ENCODE peak calls at places on chromosomes 11 and 22, in seven cellular contexts. U is fibroblast of villous mesenchyme, Q is SK-N-SH, T is fibroblast of mammary gland, K is body of pancreas, J is colonic mucosa, Y is mucosa of descending colon. P is an unnamed sample.

GRCh38 chr11:114233755-114234154 is 62.4 kb upstream of the NNMT start:
- DNase-seq in T (peak), K (no peak), J (no peak), Y (no peak), Q (no peak), U (peak), P (peak)

GRCh38 chr11:57354699-57355098 is 16.5 kb downstream of the P2RX3 start:
- DNase-seq in K (no peak), U (no peak), T (no peak), Y (no peak), J (no peak), Q (no peak), P (no peak)

GRCh38 chr11:69949327-69949726 is 128.8 kb upstream of the ANO1 start:
- DNase-seq in J (no peak), K (peak), U (peak), Y (no peak), Q (no peak), T (peak), P (peak)

GRCh38 chr11:29129850-29130249 is 887.0 kb downstream of the KCNA4 start:
- DNase-seq in Y (no peak), Q (no peak), J (no peak), U (peak), K (no peak), T (peak), P (peak)

GRCh38 chr11:113189909-113190667 is 124.3 kb upstream of the TTC12 start:
- DNase-seq in Q (no peak), U (peak), T (peak), J (no peak), Y (no peak), K (no peak), P (peak)

GRCh38 chr11:117097567-117098268 is 510 bp downstream of the SIK3 start:
- DNase-seq in T (no peak), Q (peak), K (peak), U (peak), Y (peak), J (peak), P (peak)

GRCh38 chr22:41994506-41994905 is 4.1 kb upstream of the WBP2NL start:
- DNase-seq in K (no peak), Q (no peak), T (no peak), Y (no peak), U (no peak), J (no peak), P (no peak)

GRCh38 chr11:86802601-86803051 is 2.3 kb downstream of the PRSS23 start:
- DNase-seq in U (peak), T (peak), Q (peak), K (peak), J (no peak), Y (peak), P (peak)

GRCh38 chr11:73193251-73194033 is 24.6 kb upstream of the P2RY2 start:
- DNase-seq in T (no peak), K (no peak), U (no peak), Y (no peak), Q (no peak), J (no peak), P (no peak)

GRCh38 chr22:49372111-49372529 is 455.6 kb downstream of the BRD1 start:
- DNase-seq in Y (no peak), Q (no peak), K (no peak), U (no peak), J (peak), T (no peak), P (no peak)

GRCh38 chr22:49930596-49931412 is 12.4 kb downstream of the CRELD2 start:
- DNase-seq in U (peak), T (peak), J (peak), K (peak), Y (peak), Q (peak), P (peak)

GRCh38 chr11:7621090-7621489 is 52.2 kb downstream of the CYB5R2 start:
- DNase-seq in U (no peak), J (no peak), K (no peak), Y (no peak), Q (no peak), T (no peak), P (no peak)

GRCh38 chr22:40024201-40025061 is 29.7 kb downstream of the FAM83F start:
- DNase-seq in J (peak), Y (peak), K (peak), Q (peak), T (peak), U (peak), P (peak)

GRCh38 chr11:75013051-75013450 is 24.3 kb downstream of the NEU3 start:
- DNase-seq in Y (no peak), Q (no peak), J (no peak), K (no peak), U (peak), T (peak), P (peak)

GRCh38 chr11:18144243-18144642 is 11.9 kb downstream of the MRGPRX3 start:
- DNase-seq in J (no peak), Q (no peak), K (no peak), U (no peak), T (peak), Y (no peak), P (peak)

GRCh38 chr11:47524200-47524874 is 28.6 kb downstream of the CELF1 start:
- DNase-seq in T (peak), U (no peak), K (peak), Y (no peak), J (no peak), Q (peak), P (peak)

GRCh38 chr11:95884364-95884763 is 39.5 kb downstream of the MTMR2 start:
- DNase-seq in K (no peak), T (peak), Q (no peak), Y (no peak), U (peak), J (no peak), P (peak)

GRCh38 chr11:1281974-1282365 is 27.5 kb downstream of the TOLLIP start:
- DNase-seq in U (no peak), Q (no peak), J (no peak), Y (no peak), K (no peak), T (no peak), P (no peak)

GRCh38 chr11:122101625-122102291 is 14.3 kb downstream of the BLID start:
- DNase-seq in U (peak), T (peak), Q (peak), Y (peak), K (peak), J (peak), P (peak)

GRCh38 chr11:134737563-134738510 is 325.8 kb upstream of the B3GAT1 start:
- DNase-seq in J (no peak), K (no peak), Y (no peak), U (no peak), Q (no peak), T (no peak), P (no peak)

GRCh38 chr11:65096926-65097325 is 912 bp downstream of the VPS51 start:
- DNase-seq in Q (no peak), T (no peak), J (no peak), U (no peak), K (no peak), Y (no peak), P (no peak)

GRCh38 chr11:65425971-65426838 is 3.6 kb downstream of the NEAT1 start:
- DNase-seq in J (no peak), K (peak), Q (no peak), U (peak), T (peak), Y (peak), P (peak)

GRCh38 chr22:50209893-50210292 is 9.1 kb downstream of the SELENOO start:
- DNase-seq in Q (peak), U (peak), Y (peak), K (peak), J (peak), T (peak), P (peak)

GRCh38 chr22:19499880-19500242 is 20.1 kb downstream of the CDC45 start:
- DNase-seq in J (no peak), Q (no peak), T (no peak), Y (no peak), K (no peak), U (no peak), P (no peak)

GRCh38 chr11:69840371-69841169 is 21.4 kb upstream of the FGF3 start:
- DNase-seq in Y (no peak), J (no peak), K (peak), U (no peak), T (no peak), Q (no peak), P (no peak)

GRCh38 chr11:103491777-103492176 is 382.6 kb downstream of the DYNC2H1 start:
- DNase-seq in J (no peak), K (no peak), T (no peak), Q (no peak), U (no peak), Y (no peak), P (no peak)

GRCh38 chr22:40855960-40856512 is 403 bp downstream of the ST13 start:
- DNase-seq in Q (peak), K (peak), T (peak), J (peak), Y (no peak), U (peak), P (peak)

GRCh38 chr22:25953276-25953675 is 211.3 kb downstream of the MYO18B start:
- DNase-seq in T (no peak), K (no peak), J (no peak), U (no peak), Q (no peak), Y (no peak), P (no peak)

GRCh38 chr11:11427185-11427944 is 74.3 kb upstream of the CSNK2A3 start:
- DNase-seq in T (no peak), K (no peak), Y (no peak), J (no peak), Q (no peak), U (no peak), P (no peak)

GRCh38 chr11:126514061-126514713 is 158.7 kb downstream of the ST3GAL4 start:
- DNase-seq in J (no peak), Q (peak), K (no peak), Y (no peak), U (no peak), T (peak), P (peak)

GRCh38 chr11:125082611-125083311 is 19.7 kb downstream of the SLC37A2 start:
- DNase-seq in T (peak), U (peak), J (no peak), Y (no peak), Q (peak), K (no peak), P (peak)

GRCh38 chr11:65505434-65506315 is 6.8 kb downstream of the MALAT1 start:
- DNase-seq in J (peak), K (peak), Y (peak), T (peak), Q (no peak), U (peak), P (peak)

GRCh38 chr11:119683783-119684182 is 45.2 kb downstream of the NECTIN1 start:
- DNase-seq in J (no peak), Q (no peak), Y (no peak), T (no peak), K (peak), U (no peak), P (no peak)

GRCh38 chr22:50521710-50522109 is 3.7 kb downstream of the SCO2 start:
- DNase-seq in K (no peak), Q (no peak), U (no peak), Y (no peak), T (no peak), J (no peak), P (no peak)

GRCh38 chr11:2097356-2097997 is 41.7 kb downstream of the IGF2 start:
- DNase-seq in Y (peak), Q (no peak), U (peak), J (peak), T (peak), K (peak), P (peak)

GRCh38 chr11:34749666-34750659 is 129.1 kb downstream of the EHF start:
- DNase-seq in K (peak), T (peak), U (peak), Y (no peak), Q (no peak), J (no peak), P (peak)

GRCh38 chr11:86511086-86511551 is 136.4 kb downstream of the CCDC81 start:
- DNase-seq in Y (no peak), K (no peak), T (peak), U (peak), Q (no peak), J (peak), P (peak)

GRCh38 chr22:30290679-30291333 is 1.5 kb upstream of the CASTOR1 start:
- DNase-seq in K (peak), Y (no peak), U (peak), T (peak), J (peak), Q (peak), P (peak)

GRCh38 chr22:30289126-30289979 is at the start of gene CASTOR1:
- DNase-seq in K (peak), Y (peak), J (peak), Q (peak), U (peak), T (peak), P (peak)

GRCh38 chr22:30288414-30289125 is 735 bp downstream of the CASTOR1 start:
- DNase-seq in J (no peak), Q (no peak), T (no peak), Y (no peak), U (no peak), K (no peak), P (no peak)

GRCh38 chr22:30290318-30290678 is 993 bp upstream of the CASTOR1 start:
- DNase-seq in Q (no peak), Y (no peak), U (no peak), T (no peak), J (no peak), K (no peak), P (peak)

DNA sequence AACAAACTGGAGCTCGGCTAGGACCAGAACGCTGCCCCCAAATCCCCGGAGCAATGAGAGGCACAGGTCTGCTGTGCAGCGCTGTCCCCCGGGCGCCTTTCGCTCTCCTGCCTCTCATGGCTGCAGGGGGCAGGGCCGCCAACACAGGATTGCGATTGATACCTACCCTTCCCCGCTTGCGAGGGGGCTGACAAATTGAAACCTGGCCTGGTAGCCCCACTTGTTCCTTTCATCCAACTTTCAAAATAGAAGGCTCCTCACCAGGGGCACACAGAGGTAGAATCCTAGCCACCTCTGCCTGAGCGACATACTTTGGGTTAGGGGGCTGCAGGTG is 642 bp upstream of the CASTOR1 start:
- DNase-seq in Y (no peak), J (no peak), K (no peak), Q (no peak), U (no peak), T (no peak), P (no peak)
- H3K4me3 ChIP-seq in Y (no peak), J (peak), K (no peak), Q (peak), U (peak), T (peak), P (peak)

GRCh38 chr11:129412501-129412900 is 36.9 kb downstream of the BARX2 start:
- DNase-seq in J (peak), T (no peak), Y (peak), Q (no peak), K (no peak), U (no peak), P (no peak)

GRCh38 chr11:129414144-129414876 is 38.7 kb downstream of the BARX2 start:
- DNase-seq in J (no peak), Q (no peak), Y (no peak), T (no peak), U (no peak), K (no peak), P (no peak)

GRCh38 chr11:129416080-129416820 is 40.6 kb downstream of the BARX2 start:
- DNase-seq in K (no peak), U (no peak), Y (peak), Q (no peak), J (peak), T (no peak), P (no peak)

GRCh38 chr11:129408865-129409444 is 33.3 kb downstream of the BARX2 start:
- DNase-seq in U (no peak), K (no peak), Y (no peak), T (no peak), J (no peak), Q (no peak), P (no peak)

DNA sequence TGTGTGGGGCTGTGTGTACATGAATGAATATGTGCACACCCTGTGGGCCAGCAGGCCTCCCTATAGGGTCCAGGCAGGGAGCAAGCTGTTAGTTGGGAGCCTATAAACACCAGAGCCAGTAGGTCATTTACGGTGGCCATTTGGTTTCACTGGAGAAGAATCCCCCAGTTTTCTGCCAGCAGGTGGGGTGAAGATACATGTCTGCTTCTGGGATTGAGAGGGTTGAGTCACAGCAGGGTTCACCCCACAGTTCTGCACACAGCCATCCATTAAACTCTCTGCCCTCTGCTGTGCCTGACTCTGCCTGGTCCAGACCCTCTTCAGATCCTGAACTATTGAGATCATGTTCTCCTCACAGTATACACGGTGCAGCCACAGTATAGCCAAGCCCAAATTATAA is 34.9 kb downstream of the BARX2 start:
- DNase-seq in J (no peak), K (no peak), T (no peak), Q (no peak), Y (no peak), U (no peak), P (no peak)
- TF ChIP-seq CTCF in J (no peak), K (no peak), T (no peak), Q (no peak), Y (no peak), U (no peak), P (no peak)

GRCh38 chr22:44326549-44326881 is 13.8 kb upstream of the SHISAL1 start:
- DNase-seq in K (no peak), U (no peak), T (no peak), Q (peak), Y (no peak), J (no peak), P (no peak)
- H3K4me3 ChIP-seq in K (no peak), U (peak), T (peak), Q (peak), Y (no peak), J (peak), P (peak)

DNA sequence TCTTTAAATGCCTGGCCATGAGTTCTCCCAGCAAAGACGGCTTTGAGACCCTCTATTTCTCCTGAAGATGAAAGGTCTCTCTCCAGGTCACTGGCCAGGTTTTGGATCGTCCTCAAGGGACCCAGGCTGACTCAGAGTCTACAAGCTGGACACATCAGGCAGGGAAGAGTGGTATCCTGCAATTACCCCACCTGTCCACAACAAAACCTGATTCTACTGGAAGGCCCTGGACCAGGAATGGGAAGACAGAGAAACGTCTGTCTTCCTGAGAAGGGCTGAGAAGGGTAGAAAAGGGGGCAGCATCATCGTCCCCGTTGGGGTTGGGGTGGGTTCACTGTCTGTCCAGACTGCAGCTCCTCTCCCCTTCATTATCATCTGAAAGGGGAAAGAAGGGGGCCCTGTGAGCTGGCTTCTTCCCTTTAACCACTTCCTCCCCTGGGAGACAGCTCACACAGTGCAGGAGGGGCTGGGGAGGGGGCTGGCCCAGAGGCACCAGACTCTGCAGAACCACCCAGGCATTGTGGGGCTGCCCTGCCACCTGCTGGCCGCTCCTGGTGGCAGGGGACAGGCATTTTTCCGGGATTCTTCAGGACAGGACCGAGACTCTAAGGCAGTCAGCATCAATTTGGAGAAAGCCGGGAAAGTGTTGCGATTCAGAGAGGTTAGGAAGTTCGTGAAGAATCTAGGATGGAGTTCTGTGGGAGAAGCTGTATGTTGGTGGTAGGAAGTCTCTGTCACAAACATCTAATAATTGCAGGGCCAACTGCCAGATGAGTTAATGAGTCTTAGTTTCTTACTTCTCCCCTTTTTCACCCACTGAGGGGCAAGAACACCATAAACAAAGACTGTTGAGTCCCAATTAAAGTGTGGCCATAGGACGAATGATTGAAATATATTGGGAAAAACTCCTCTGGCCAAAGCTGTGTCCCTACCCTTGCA is 57.6 kb downstream of the SYN3 start:
- DNase-seq in J (peak), K (peak), Q (peak), Y (peak), T (peak), U (peak), P (peak)
- TF ChIP-seq CTCF in J (peak), K (peak), Q (peak), Y (peak), T (peak), U (peak), P (peak)

DNA sequence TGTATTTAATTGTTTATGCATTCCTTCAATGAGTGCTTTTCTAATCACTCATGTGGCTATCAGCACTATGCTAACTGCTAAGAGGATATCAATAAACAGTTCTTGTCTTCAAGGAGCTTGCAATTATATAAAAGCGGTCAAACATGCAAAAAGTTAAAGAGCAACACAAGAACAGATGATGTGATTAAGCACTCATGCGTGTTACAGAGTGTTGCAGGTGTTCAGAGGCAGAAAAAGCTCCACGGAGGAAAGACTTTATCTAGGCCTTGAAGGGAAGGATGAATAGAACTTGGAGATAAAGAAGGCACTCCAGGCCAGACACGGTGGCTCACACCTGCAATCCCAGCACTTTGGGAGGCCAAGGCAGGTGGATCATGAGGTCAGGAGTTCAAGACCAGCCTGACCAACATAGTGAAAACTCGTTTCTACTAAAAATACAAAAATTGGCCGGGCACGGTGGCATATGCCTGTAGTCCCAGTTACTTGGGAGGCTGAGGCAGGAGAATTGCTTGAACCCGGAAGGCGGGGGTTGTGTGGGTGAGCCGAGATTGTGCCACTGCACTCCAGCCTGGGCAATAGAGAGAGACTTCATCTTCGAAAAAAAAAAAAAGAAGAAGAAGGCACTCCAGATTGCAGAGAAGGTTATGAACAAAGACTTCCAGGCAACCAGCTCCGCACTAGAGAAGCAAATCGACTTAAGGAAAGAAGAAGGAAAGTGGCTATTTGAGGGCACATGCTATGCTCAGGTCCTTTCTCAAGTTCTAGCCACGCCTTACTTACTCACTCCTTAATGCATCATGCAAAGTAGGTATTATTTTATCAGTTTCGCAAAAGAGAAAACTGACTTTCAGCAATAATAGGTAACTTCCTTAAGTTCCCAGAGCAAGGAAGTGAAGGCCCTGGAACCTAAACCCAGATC is 13.8 kb downstream of the CD3E start:
- DNase-seq in T (no peak), J (no peak), Q (no peak), U (no peak), Y (no peak), K (no peak), P (no peak)
- H3K4me3 ChIP-seq in T (no peak), J (no peak), Q (no peak), U (no peak), Y (no peak), K (no peak), P (no peak)

GRCh38 chr11:20051783-20052399 is 108.4 kb downstream of the DBX1 start:
- DNase-seq in Y (no peak), Q (no peak), K (no peak), T (no peak), J (no peak), U (no peak), P (no peak)
- TF ChIP-seq CTCF in Y (no peak), Q (no peak), K (no peak), T (no peak), J (no peak), U (no peak), P (no peak)

GRCh38 chr11:36713715-36714114 is 115.7 kb upstream of the RAG2 start:
- DNase-seq in Y (peak), U (no peak), Q (no peak), T (no peak), J (no peak), K (no peak), P (no peak)
- H3K4me3 ChIP-seq in Y (no peak), U (no peak), Q (no peak), T (no peak), J (no peak), K (no peak), P (no peak)

P was measured in cardiac fibroblast.